ENCODE peak calls at places on chromosomes 7 and 10, in five cellular contexts. One of them, this sample, is unnamed.

GRCh38 chr7:143924851-143925250 is 10.2 kb upstream of the OR2F2 start:
- DNase-seq in NCI-H748 treated with DMSO at 0.1 percent for 48 hours: no peak
- DNase-seq in GM04504: no peak
- DNase-seq in amygdala: no peak
- DNase-seq in A172: no peak
- DNase-seq in this sample: no peak

GRCh38 chr7:124041439-124041838 is 8.6 kb upstream of the TMEM229A start:
- DNase-seq in NCI-H748 treated with DMSO at 0.1 percent for 48 hours: no peak
- DNase-seq in GM04504: no peak
- DNase-seq in amygdala: no peak
- DNase-seq in A172: no peak
- DNase-seq in this sample: no peak

GRCh38 chr7:22195402-22195801 is 161.6 kb downstream of the RAPGEF5 start:
- DNase-seq in NCI-H748 treated with DMSO at 0.1 percent for 48 hours: no peak
- DNase-seq in GM04504: no peak
- DNase-seq in amygdala: no peak
- DNase-seq in A172: no peak
- DNase-seq in this sample: no peak

GRCh38 chr7:29243777-29244655 is 49.4 kb downstream of the CHN2 start:
- DNase-seq in NCI-H748 treated with DMSO at 0.1 percent for 48 hours: no peak
- DNase-seq in GM04504: no peak
- DNase-seq in amygdala: no peak
- DNase-seq in A172: no peak
- DNase-seq in this sample: peak

GRCh38 chr7:133082390-133082766 is 488 bp upstream of the CHCHD3 start:
- DNase-seq in NCI-H748 treated with DMSO at 0.1 percent for 48 hours: no peak
- DNase-seq in GM04504: no peak
- DNase-seq in amygdala: no peak
- DNase-seq in A172: no peak
- DNase-seq in this sample: no peak

GRCh38 chr7:42734568-42734967 is 177.3 kb downstream of the C7orf25 start:
- DNase-seq in NCI-H748 treated with DMSO at 0.1 percent for 48 hours: no peak
- DNase-seq in GM04504: no peak
- DNase-seq in amygdala: no peak
- DNase-seq in A172: peak
- DNase-seq in this sample: peak

GRCh38 chr10:29634764-29635625 is at the start of gene SVIL:
- DNase-seq in NCI-H748 treated with DMSO at 0.1 percent for 48 hours: no peak
- DNase-seq in GM04504: peak
- DNase-seq in amygdala: no peak
- DNase-seq in A172: no peak
- DNase-seq in this sample: peak

GRCh38 chr10:132861116-132861691 is 75.3 kb upstream of the NKX6-2 start:
- DNase-seq in NCI-H748 treated with DMSO at 0.1 percent for 48 hours: no peak
- DNase-seq in GM04504: no peak
- DNase-seq in amygdala: no peak
- DNase-seq in A172: no peak
- DNase-seq in this sample: no peak

GRCh38 chr10:34996843-34997242 is 93.3 kb downstream of the CUL2 start:
- DNase-seq in NCI-H748 treated with DMSO at 0.1 percent for 48 hours: no peak
- DNase-seq in GM04504: peak
- DNase-seq in amygdala: no peak
- DNase-seq in A172: peak
- DNase-seq in this sample: peak

GRCh38 chr7:3998060-3998459 is 684.0 kb upstream of the FOXK1 start:
- DNase-seq in NCI-H748 treated with DMSO at 0.1 percent for 48 hours: no peak
- DNase-seq in GM04504: no peak
- DNase-seq in amygdala: no peak
- DNase-seq in A172: no peak
- DNase-seq in this sample: no peak

GRCh38 chr10:115167716-115168115 is 74.6 kb downstream of the ATRNL1 start:
- DNase-seq in NCI-H748 treated with DMSO at 0.1 percent for 48 hours: no peak
- DNase-seq in GM04504: no peak
- DNase-seq in amygdala: no peak
- DNase-seq in A172: no peak
- DNase-seq in this sample: no peak

GRCh38 chr10:94075521-94075920 is 81.8 kb downstream of the PLCE1 start:
- DNase-seq in NCI-H748 treated with DMSO at 0.1 percent for 48 hours: no peak
- DNase-seq in GM04504: no peak
- DNase-seq in amygdala: no peak
- DNase-seq in A172: no peak
- DNase-seq in this sample: no peak

GRCh38 chr7:132654150-132654549 is 77.9 kb upstream of the PLXNA4 start:
- DNase-seq in NCI-H748 treated with DMSO at 0.1 percent for 48 hours: no peak
- DNase-seq in GM04504: no peak
- DNase-seq in amygdala: no peak
- DNase-seq in A172: no peak
- DNase-seq in this sample: no peak

GRCh38 chr7:41237956-41238355 is 464.9 kb downstream of the INHBA start:
- DNase-seq in NCI-H748 treated with DMSO at 0.1 percent for 48 hours: no peak
- DNase-seq in GM04504: no peak
- DNase-seq in amygdala: no peak
- DNase-seq in A172: no peak
- DNase-seq in this sample: no peak

GRCh38 chr7:33814400-33814799 is 90.9 kb upstream of the BMPER start:
- DNase-seq in NCI-H748 treated with DMSO at 0.1 percent for 48 hours: no peak
- DNase-seq in GM04504: no peak
- DNase-seq in amygdala: no peak
- DNase-seq in A172: no peak
- DNase-seq in this sample: no peak

GRCh38 chr10:78047314-78047891 is 13.7 kb downstream of the RPS24 start:
- DNase-seq in NCI-H748 treated with DMSO at 0.1 percent for 48 hours: peak
- DNase-seq in GM04504: peak
- DNase-seq in amygdala: peak
- DNase-seq in A172: peak
- DNase-seq in this sample: peak

GRCh38 chr7:47819054-47819920 is 129.0 kb downstream of the PKD1L1 start:
- DNase-seq in NCI-H748 treated with DMSO at 0.1 percent for 48 hours: peak
- DNase-seq in GM04504: peak
- DNase-seq in amygdala: peak
- DNase-seq in A172: peak
- DNase-seq in this sample: peak

GRCh38 chr10:3701490-3701889 is 83.5 kb downstream of the KLF6 start:
- DNase-seq in NCI-H748 treated with DMSO at 0.1 percent for 48 hours: no peak
- DNase-seq in GM04504: no peak
- DNase-seq in amygdala: no peak
- DNase-seq in A172: no peak
- DNase-seq in this sample: no peak

This sample was measured in HT1080.